ENCODE peak calls at places on chromosomes 13 and 19, in five cellular contexts. N, R, X, V and P are unnamed samples. For H3K4me1, the result is how much of the 10 kb centered on the place peaks cover.

GRCh38 chr13:106104281-106104901 is 431.1 kb downstream of the EFNB2 start:
- DNase-seq in N (no peak), R (peak), X (peak), V (no peak), P (no peak)

GRCh38 chr19:18520848-18521691 is 800 bp downstream of the ELL start:
- DNase-seq in N (peak), R (no peak), X (peak), V (no peak), P (peak)

GRCh38 chr13:83824561-83824960 is 57.7 kb downstream of the SLITRK1 start:
- DNase-seq in N (no peak), R (no peak), X (no peak), V (no peak), P (peak)

GRCh38 chr13:113153810-113154748 is 4.4 kb upstream of the PROZ start:
- DNase-seq in N (peak), R (peak), X (peak), V (peak), P (peak)

GRCh38 chr19:58513694-58514563 is 2.1 kb upstream of the SLC27A5 start:
- DNase-seq in N (peak), R (peak), X (peak), V (peak), P (peak)

GRCh38 chr13:26497991-26498423 is 59.5 kb upstream of the WASF3 start:
- DNase-seq in N (no peak), R (peak), X (peak), V (no peak), P (no peak)

GRCh38 chr19:5667751-5668271 is 12.5 kb downstream of the MICOS13 start:
- DNase-seq in N (no peak), R (no peak), X (no peak), V (no peak), P (no peak)

GRCh38 chr19:2064788-2065524 is 13.9 kb upstream of the MKNK2 start:
- DNase-seq in N (peak), R (no peak), X (no peak), V (peak), P (no peak)

GRCh38 chr13:52713894-52714293 is 25.7 kb downstream of the CNMD start:
- DNase-seq in N (peak), R (no peak), X (peak), V (no peak), P (no peak)

GRCh38 chr13:111521691-111522229 is 201.3 kb downstream of the TEX29 start:
- DNase-seq in N (no peak), R (no peak), X (no peak), V (no peak), P (no peak)

GRCh38 chr13:50589139-50589538 is 254.4 kb downstream of the DLEU7 start:
- DNase-seq in N (peak), R (peak), X (peak), V (no peak), P (no peak)

GRCh38 chr19:39436350-39436716 is 584 bp upstream of the RPS16 start:
- DNase-seq in N (no peak), R (no peak), X (no peak), V (no peak), P (no peak)

GRCh38 chr13:66914155-66914554 is 316.0 kb downstream of the PCDH9 start:
- DNase-seq in N (no peak), R (no peak), X (no peak), V (no peak), P (no peak)

GRCh38 chr19:19315444-19315843 is 4.9 kb downstream of the SUGP1 start:
- DNase-seq in N (no peak), R (no peak), X (no peak), V (no peak), P (no peak)

GRCh38 chr19:13208964-13209796 is 59.0 kb downstream of the IER2 start:
- DNase-seq in N (no peak), R (no peak), X (no peak), V (peak), P (no peak)

GRCh38 chr19:6744381-6745288 is 5.2 kb downstream of the TRIP10 start:
- DNase-seq in N (peak), R (peak), X (peak), V (peak), P (no peak)

GRCh38 chr13:79483302-79483701 is 2.3 kb downstream of the NDFIP2 start:
- DNase-seq in N (no peak), R (peak), X (peak), V (no peak), P (no peak)

GRCh38 chr19:42113641-42114348 is 18.5 kb downstream of the POU2F2 start:
- DNase-seq in N (no peak), R (peak), X (peak), V (no peak), P (no peak)

GRCh38 chr13:41915096-41915495 is 45.8 kb downstream of the VWA8 start:
- DNase-seq in N (no peak), R (no peak), X (no peak), V (no peak), P (no peak)

GRCh38 chr13:99356216-99357089 is 49.3 kb upstream of the GPR183 start:
- DNase-seq in N (peak), R (no peak), X (peak), V (no peak), P (peak)

GRCh38 chr13:50012396-50013169 is 2.7 kb upstream of the KCNRG start:
- DNase-seq in N (no peak), R (no peak), X (peak), V (no peak), P (no peak)

GRCh38 chr13:26133851-26134250 is 82.0 kb upstream of the SHISA2 start:
- DNase-seq in N (no peak), R (peak), X (peak), V (no peak), P (no peak)

GRCh38 chr13:86906458-86906857 is 764.7 kb upstream of the SLITRK5 start:
- DNase-seq in N (no peak), R (no peak), X (no peak), V (no peak), P (no peak)

GRCh38 chr13:36418022-36418805 is 14.1 kb upstream of the CCNA1 start:
- DNase-seq in N (peak), R (peak), X (peak), V (no peak), P (no peak)

GRCh38 chr13:109156181-109156935 is 526.9 kb downstream of the MYO16 start:
- DNase-seq in N (no peak), R (peak), X (peak), V (peak), P (no peak)

GRCh38 chr13:31045621-31046081 is 113.2 kb downstream of the TEX26 start:
- DNase-seq in N (peak), R (peak), X (peak), V (peak), P (no peak)

GRCh38 chr19:511101-511841 is 4.0 kb downstream of the TPGS1 start:
- DNase-seq in N (no peak), R (no peak), X (peak), V (no peak), P (peak)

GRCh38 chr13:22738357-22738756 is 442.4 kb upstream of the SGCG start:
- DNase-seq in N (no peak), R (no peak), X (no peak), V (no peak), P (no peak)

DNA sequence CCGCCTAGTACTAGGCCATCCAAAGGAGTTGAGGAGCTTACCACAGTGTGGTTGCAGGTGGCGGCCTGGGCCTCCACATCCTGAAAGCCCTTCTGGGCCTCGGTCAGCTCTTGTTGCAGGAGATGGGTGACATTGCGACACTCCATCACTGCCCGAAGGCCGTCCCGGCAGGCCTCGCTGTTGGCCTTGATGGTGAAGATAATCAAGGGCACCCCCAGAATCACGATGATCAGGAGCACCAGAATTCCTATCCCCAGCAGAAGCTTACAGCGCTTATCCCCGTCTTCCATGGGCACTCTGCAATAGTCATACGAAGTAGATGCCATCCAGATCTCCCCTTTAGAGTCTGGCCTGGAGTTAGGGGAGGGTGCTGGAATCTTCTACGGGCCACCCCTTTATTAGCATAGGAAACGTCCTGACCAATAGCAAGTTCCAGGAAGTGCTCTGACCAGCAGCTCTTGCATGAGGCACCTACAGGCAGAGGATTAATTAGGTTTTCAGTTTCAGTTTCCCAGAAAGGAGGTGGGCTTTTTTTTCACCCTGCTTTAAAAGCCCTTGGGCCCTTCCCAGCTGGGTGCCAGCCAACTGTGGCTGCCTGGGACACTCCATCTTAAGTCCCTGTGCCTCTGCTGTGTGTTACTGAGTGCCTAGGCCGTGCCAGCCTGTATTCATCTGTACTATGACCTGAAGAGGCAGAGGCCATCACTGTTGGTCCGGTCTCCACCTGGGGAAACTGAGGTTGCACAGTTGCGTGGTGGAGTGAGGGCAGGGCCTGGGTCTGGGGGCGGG is at the start of gene BST2:
- DNase-seq in N (peak), R (no peak), X (peak), V (no peak), P (peak)
- H3K4me1 ChIP-seq in N (under half), R (under half), X (under half), V (under half), P (under half)

GRCh38 chr19:16416574-16416973 is 55.2 kb downstream of the EPS15L1 start:
- DNase-seq in N (no peak), R (no peak), X (no peak), V (no peak), P (no peak)

GRCh38 chr19:16416996-16417395 is 54.8 kb downstream of the EPS15L1 start:
- DNase-seq in N (no peak), R (no peak), X (no peak), V (no peak), P (no peak)

GRCh38 chr19:16418597-16418962 is 53.2 kb downstream of the EPS15L1 start:
- DNase-seq in N (no peak), R (no peak), X (no peak), V (no peak), P (no peak)

GRCh38 chr19:16419671-16420394 is 51.9 kb downstream of the EPS15L1 start:
- DNase-seq in N (no peak), R (no peak), X (no peak), V (no peak), P (no peak)

GRCh38 chr19:16417660-16418596 is 53.8 kb downstream of the EPS15L1 start:
- DNase-seq in N (peak), R (peak), X (peak), V (no peak), P (peak)
- H3K27ac ChIP-seq in N (no peak), R (no peak), X (no peak), V (no peak), P (no peak)

GRCh38 chr19:56837004-56837403 is 3.5 kb downstream of the PEG3 start:
- DNase-seq in N (peak), R (peak), X (no peak), V (no peak), P (no peak)
- H3K4me3 ChIP-seq in N (no peak), R (peak), X (no peak), V (peak), P (no peak)

DNA sequence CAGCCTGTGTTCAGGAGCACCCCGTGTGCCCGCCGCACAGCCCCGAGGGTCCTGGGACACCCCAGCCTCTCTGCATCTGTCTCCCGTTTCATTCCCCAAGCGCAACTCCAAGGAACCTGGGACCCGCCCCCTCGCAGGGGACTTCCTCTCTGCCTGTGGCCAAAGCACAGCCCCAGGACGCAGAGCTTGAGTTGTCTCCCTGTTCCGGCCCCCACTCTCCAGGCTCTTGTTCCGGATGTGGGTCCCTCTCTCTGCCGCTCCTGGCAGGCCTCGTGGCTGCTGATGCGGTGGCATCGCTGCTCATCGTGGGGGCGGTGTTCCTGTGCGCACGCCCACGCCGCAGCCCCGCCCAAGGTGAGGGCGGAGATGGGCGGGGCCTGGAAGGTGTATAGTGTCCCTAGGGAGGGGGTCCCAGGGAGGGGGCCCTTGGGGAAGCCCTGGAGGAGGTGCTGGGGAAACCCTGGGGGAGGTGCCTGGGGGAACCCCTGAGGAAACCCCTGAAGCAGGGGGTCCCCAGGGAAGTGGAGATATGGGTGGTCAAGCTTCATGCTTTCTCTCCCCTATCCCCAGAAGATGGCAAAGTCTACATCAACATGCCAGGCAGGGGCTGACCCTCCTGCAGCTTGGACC is 1.3 kb downstream of the HCST start:
- DNase-seq in N (peak), R (peak), X (peak), V (peak), P (peak)
- H3K4me1 ChIP-seq in N (under half), R (under half), X (under half), V (under half), P (half or more)

GRCh38 chr19:54470276-54470887 is 2.7 kb downstream of the CDC42EP5 start:
- DNase-seq in N (no peak), R (no peak), X (no peak), V (no peak), P (no peak)
- H3K27ac ChIP-seq in N (no peak), R (no peak), X (no peak), V (peak), P (no peak)

GRCh38 chr19:46347572-46347883 is 641 bp downstream of the PPP5C start:
- DNase-seq in N (no peak), R (no peak), X (no peak), V (no peak), P (no peak)

GRCh38 chr19:46350029-46350757 is 3.3 kb downstream of the PPP5C start:
- DNase-seq in N (peak), R (no peak), X (no peak), V (no peak), P (no peak)

GRCh38 chr19:46346821-46347571 is at the start of gene PPP5C:
- DNase-seq in N (peak), R (peak), X (peak), V (peak), P (peak)

GRCh38 chr19:46349311-46349993 is 2.6 kb downstream of the PPP5C start:
- DNase-seq in N (no peak), R (no peak), X (no peak), V (no peak), P (no peak)

GRCh38 chr19:46347985-46348384 is 1.1 kb downstream of the PPP5C start:
- DNase-seq in N (no peak), R (no peak), X (peak), V (no peak), P (no peak)
- H3K4me3 ChIP-seq in N (no peak), R (peak), X (peak), V (peak), P (peak)

GRCh38 chr19:40716031-40716654 is 543 bp downstream of the COQ8B start:
- DNase-seq in N (peak), R (peak), X (no peak), V (peak), P (peak)
- H3K4me1 ChIP-seq in N (under half), R (under half), X (under half), V (under half), P (half or more)

GRCh38 chr19:54400913-54401312 is 14.4 kb upstream of the TTYH1 start:
- DNase-seq in N (no peak), R (no peak), X (no peak), V (no peak), P (no peak)

GRCh38 chr19:54403054-54403453 is 12.2 kb upstream of the TTYH1 start:
- DNase-seq in N (no peak), R (no peak), X (no peak), V (no peak), P (no peak)

GRCh38 chr19:54393381-54393780 is 21.9 kb upstream of the TTYH1 start:
- DNase-seq in N (no peak), R (no peak), X (no peak), V (no peak), P (no peak)

GRCh38 chr19:54395685-54396084 is 19.6 kb upstream of the TTYH1 start:
- DNase-seq in N (no peak), R (no peak), X (no peak), V (no peak), P (no peak)

DNA sequence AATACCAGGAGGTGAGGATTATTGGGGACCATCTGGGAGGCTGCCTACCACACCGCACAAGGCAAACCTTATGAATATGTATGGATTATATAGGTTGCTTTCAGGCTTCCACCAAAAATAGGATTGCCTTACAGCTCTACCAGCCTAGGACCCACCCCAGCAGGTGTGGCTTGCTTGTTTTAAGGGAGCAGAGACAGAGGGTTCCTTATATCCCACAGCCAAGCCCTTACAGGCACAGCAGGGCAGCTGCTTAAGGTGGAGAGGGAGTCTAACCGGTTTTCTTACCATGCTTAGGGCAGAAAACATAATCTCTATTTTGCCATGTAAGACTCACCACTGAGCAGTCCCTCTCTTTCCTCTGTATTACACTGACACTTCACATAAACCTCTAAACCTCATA is 16.1 kb upstream of the TTYH1 start:
- DNase-seq in N (no peak), R (peak), X (no peak), V (no peak), P (no peak)
- H3K27ac ChIP-seq in N (no peak), R (no peak), X (no peak), V (no peak), P (no peak)